ENCODE peak calls at places on chromosomes 16 and 17, in eight cellular contexts. One of them, this sample, is unnamed.

GRCh38 chr17:39547713-39548478 is 59.8 kb downstream of the NEUROD2 start:
- DNase-seq in AG20443: peak
- DNase-seq in AG04450: no peak
- DNase-seq in RCC 7860: peak
- DNase-seq in lower leg skin: peak
- DNase-seq in immature natural killer cell: peak
- DNase-seq in body of pancreas: peak
- DNase-seq in stimulated activated CD8-positive, alpha-beta memory T cell treated with anti-CD3 and anti-CD28 coated beads, Interleukin-4, amount 100 ng/mL, for 1 hour: peak
- DNase-seq in this sample: peak

GRCh38 chr17:73784015-73784603 is 139.9 kb upstream of the SDK2 start:
- DNase-seq in stimulated activated CD8-positive, alpha-beta memory T cell treated with anti-CD3 and anti-CD28 coated beads, Interleukin-4, amount 100 ng/mL, for 1 hour: no peak
- DNase-seq in immature natural killer cell: no peak
- DNase-seq in AG04450: no peak
- DNase-seq in lower leg skin: no peak
- DNase-seq in AG20443: no peak
- DNase-seq in RCC 7860: no peak
- DNase-seq in body of pancreas: no peak
- DNase-seq in this sample: no peak

GRCh38 chr16:19524866-19525723 is 1.4 kb downstream of the CCP110 start:
- DNase-seq in RCC 7860: no peak
- DNase-seq in lower leg skin: no peak
- DNase-seq in immature natural killer cell: no peak
- DNase-seq in body of pancreas: no peak
- DNase-seq in AG04450: no peak
- DNase-seq in stimulated activated CD8-positive, alpha-beta memory T cell treated with anti-CD3 and anti-CD28 coated beads, Interleukin-4, amount 100 ng/mL, for 1 hour: no peak
- DNase-seq in AG20443: no peak
- DNase-seq in this sample: no peak

GRCh38 chr16:54050281-54051210 is 236.0 kb downstream of the IRX3 start:
- DNase-seq in AG04450: no peak
- DNase-seq in stimulated activated CD8-positive, alpha-beta memory T cell treated with anti-CD3 and anti-CD28 coated beads, Interleukin-4, amount 100 ng/mL, for 1 hour: no peak
- DNase-seq in lower leg skin: no peak
- DNase-seq in body of pancreas: no peak
- DNase-seq in RCC 7860: no peak
- DNase-seq in AG20443: no peak
- DNase-seq in immature natural killer cell: no peak
- DNase-seq in this sample: no peak

GRCh38 chr17:48025904-48026502 is 11.6 kb downstream of the COPZ2 start:
- DNase-seq in body of pancreas: peak
- DNase-seq in RCC 7860: no peak
- DNase-seq in AG20443: no peak
- DNase-seq in immature natural killer cell: no peak
- DNase-seq in lower leg skin: no peak
- DNase-seq in AG04450: no peak
- DNase-seq in stimulated activated CD8-positive, alpha-beta memory T cell treated with anti-CD3 and anti-CD28 coated beads, Interleukin-4, amount 100 ng/mL, for 1 hour: no peak
- DNase-seq in this sample: peak

GRCh38 chr16:28982949-28983348 is 1.9 kb upstream of the LAT start:
- DNase-seq in stimulated activated CD8-positive, alpha-beta memory T cell treated with anti-CD3 and anti-CD28 coated beads, Interleukin-4, amount 100 ng/mL, for 1 hour: no peak
- DNase-seq in lower leg skin: no peak
- DNase-seq in AG04450: no peak
- DNase-seq in RCC 7860: no peak
- DNase-seq in AG20443: no peak
- DNase-seq in body of pancreas: no peak
- DNase-seq in immature natural killer cell: no peak
- DNase-seq in this sample: no peak

GRCh38 chr17:12402963-12403622 is 262.6 kb upstream of the MYOCD start:
- DNase-seq in lower leg skin: no peak
- DNase-seq in immature natural killer cell: no peak
- DNase-seq in AG20443: peak
- DNase-seq in body of pancreas: no peak
- DNase-seq in stimulated activated CD8-positive, alpha-beta memory T cell treated with anti-CD3 and anti-CD28 coated beads, Interleukin-4, amount 100 ng/mL, for 1 hour: no peak
- DNase-seq in RCC 7860: no peak
- DNase-seq in AG04450: peak
- DNase-seq in this sample: no peak

GRCh38 chr17:51434434-51435170 is 174.3 kb downstream of the UTP18 start:
- DNase-seq in body of pancreas: no peak
- DNase-seq in AG04450: no peak
- DNase-seq in immature natural killer cell: no peak
- DNase-seq in lower leg skin: no peak
- DNase-seq in RCC 7860: no peak
- DNase-seq in stimulated activated CD8-positive, alpha-beta memory T cell treated with anti-CD3 and anti-CD28 coated beads, Interleukin-4, amount 100 ng/mL, for 1 hour: no peak
- DNase-seq in AG20443: no peak
- DNase-seq in this sample: peak

GRCh38 chr16:14315683-14316320 is 244.7 kb downstream of the MRTFB start:
- DNase-seq in RCC 7860: no peak
- DNase-seq in lower leg skin: no peak
- DNase-seq in stimulated activated CD8-positive, alpha-beta memory T cell treated with anti-CD3 and anti-CD28 coated beads, Interleukin-4, amount 100 ng/mL, for 1 hour: no peak
- DNase-seq in body of pancreas: no peak
- DNase-seq in AG04450: no peak
- DNase-seq in immature natural killer cell: no peak
- DNase-seq in AG20443: no peak
- DNase-seq in this sample: no peak

GRCh38 chr17:77327566-77328463 is 187.0 kb downstream of the SEC14L1 start:
- DNase-seq in lower leg skin: peak
- DNase-seq in stimulated activated CD8-positive, alpha-beta memory T cell treated with anti-CD3 and anti-CD28 coated beads, Interleukin-4, amount 100 ng/mL, for 1 hour: no peak
- DNase-seq in AG20443: no peak
- DNase-seq in immature natural killer cell: no peak
- DNase-seq in AG04450: no peak
- DNase-seq in body of pancreas: no peak
- DNase-seq in RCC 7860: no peak
- DNase-seq in this sample: no peak

GRCh38 chr16:50403491-50403890 is 34.7 kb upstream of the BRD7 start:
- DNase-seq in RCC 7860: no peak
- DNase-seq in body of pancreas: peak
- DNase-seq in lower leg skin: no peak
- DNase-seq in AG20443: peak
- DNase-seq in AG04450: no peak
- DNase-seq in immature natural killer cell: no peak
- DNase-seq in stimulated activated CD8-positive, alpha-beta memory T cell treated with anti-CD3 and anti-CD28 coated beads, Interleukin-4, amount 100 ng/mL, for 1 hour: no peak
- DNase-seq in this sample: no peak

GRCh38 chr16:86856946-86857586 is 278.7 kb downstream of the FOXL1 start:
- DNase-seq in body of pancreas: no peak
- DNase-seq in RCC 7860: no peak
- DNase-seq in stimulated activated CD8-positive, alpha-beta memory T cell treated with anti-CD3 and anti-CD28 coated beads, Interleukin-4, amount 100 ng/mL, for 1 hour: no peak
- DNase-seq in AG20443: no peak
- DNase-seq in AG04450: no peak
- DNase-seq in lower leg skin: no peak
- DNase-seq in immature natural killer cell: no peak
- DNase-seq in this sample: no peak

GRCh38 chr16:2468725-2469398 is 2.2 kb upstream of the NTN3 start:
- DNase-seq in stimulated activated CD8-positive, alpha-beta memory T cell treated with anti-CD3 and anti-CD28 coated beads, Interleukin-4, amount 100 ng/mL, for 1 hour: no peak
- DNase-seq in body of pancreas: peak
- DNase-seq in lower leg skin: no peak
- DNase-seq in immature natural killer cell: no peak
- DNase-seq in RCC 7860: no peak
- DNase-seq in AG04450: no peak
- DNase-seq in AG20443: no peak
- DNase-seq in this sample: no peak

This sample was measured in Calu3.